ENCODE peak calls at places on chromosomes 16 and 17, in five cellular contexts. One of them, this sample, is unnamed.

GRCh38 chr17:79482719-79483118 is 128.1 kb downstream of the RBFOX3 start:
- DNase-seq in A172: no peak
- DNase-seq in Right ventricle myocardium superior: no peak
- DNase-seq in endothelial cell of umbilical vein: no peak
- DNase-seq in left colon: no peak
- DNase-seq in this sample: no peak

GRCh38 chr16:7185689-7186088 is 147.0 kb upstream of the RBFOX1 start:
- DNase-seq in left colon: no peak
- DNase-seq in Right ventricle myocardium superior: no peak
- DNase-seq in A172: peak
- DNase-seq in endothelial cell of umbilical vein: no peak
- DNase-seq in this sample: no peak

GRCh38 chr17:42520540-42520951 is 15.5 kb upstream of the NAGLU start:
- DNase-seq in endothelial cell of umbilical vein: no peak
- DNase-seq in A172: no peak
- DNase-seq in left colon: no peak
- DNase-seq in Right ventricle myocardium superior: peak
- DNase-seq in this sample: no peak

GRCh38 chr16:72537684-72538083 is 365.7 kb upstream of the PMFBP1 start:
- DNase-seq in left colon: no peak
- DNase-seq in Right ventricle myocardium superior: no peak
- DNase-seq in endothelial cell of umbilical vein: peak
- DNase-seq in A172: peak
- DNase-seq in this sample: no peak

GRCh38 chr17:37818689-37819088 is 73.8 kb upstream of the HNF1B start:
- DNase-seq in endothelial cell of umbilical vein: no peak
- DNase-seq in left colon: peak
- DNase-seq in A172: peak
- DNase-seq in Right ventricle myocardium superior: no peak
- DNase-seq in this sample: no peak

GRCh38 chr16:67481561-67482259 is 753 bp upstream of the ATP6V0D1 start:
- DNase-seq in endothelial cell of umbilical vein: peak
- DNase-seq in Right ventricle myocardium superior: peak
- DNase-seq in A172: no peak
- DNase-seq in left colon: peak
- DNase-seq in this sample: no peak

GRCh38 chr17:62723842-62724241 is 84.3 kb downstream of the MARCHF10 start:
- DNase-seq in A172: no peak
- DNase-seq in endothelial cell of umbilical vein: no peak
- DNase-seq in left colon: no peak
- DNase-seq in Right ventricle myocardium superior: no peak
- DNase-seq in this sample: no peak

GRCh38 chr17:28725166-28725659 is 820 bp downstream of the TLCD1 start:
- DNase-seq in Right ventricle myocardium superior: peak
- DNase-seq in A172: peak
- DNase-seq in left colon: no peak
- DNase-seq in endothelial cell of umbilical vein: peak
- DNase-seq in this sample: no peak

This sample was measured in GM06990.